ENCODE peak calls at places on chromosome 22, in five cellular contexts. U is fibroblast of lung, H is A549, G is OCI-LY7, N is PC-3. V is an unnamed sample. For H3K4me1, the result is how much of the 10 kb centered on the place peaks cover.

GRCh38 chr22:38631724-38632123 is 24.5 kb downstream of the FAM227A start:
- DNase-seq in U (no peak), H (no peak), G (no peak), N (no peak), V (no peak)

GRCh38 chr22:40423882-40424640 is 53.7 kb downstream of the SGSM3 start:
- DNase-seq in U (no peak), H (no peak), G (no peak), N (no peak), V (no peak)

GRCh38 chr22:25085930-25086901 is 113.4 kb upstream of the CRYBB3 start:
- DNase-seq in U (no peak), H (peak), G (peak), N (no peak), V (no peak)

GRCh38 chr22:30298005-30298701 is 8.8 kb upstream of the CASTOR1 start:
- DNase-seq in U (no peak), H (no peak), G (no peak), N (peak), V (peak)

GRCh38 chr22:21807545-21807944 is 59.9 kb downstream of the MAPK1 start:
- DNase-seq in U (no peak), H (no peak), G (no peak), N (peak), V (no peak)

GRCh38 chr22:20131593-20131855 is at the start of gene ZDHHC8:
- DNase-seq in U (no peak), H (no peak), G (no peak), N (no peak), V (no peak)

GRCh38 chr22:22109693-22110466 is 127.3 kb upstream of the TOP3B start:
- DNase-seq in U (no peak), H (no peak), G (peak), N (peak), V (no peak)

GRCh38 chr22:24841261-24841660 is 35.2 kb downstream of the SGSM1 start:
- DNase-seq in U (no peak), H (no peak), G (no peak), N (no peak), V (peak)

GRCh38 chr22:38755155-38755910 is 465 bp downstream of the SUN2 start:
- DNase-seq in U (peak), H (peak), G (peak), N (peak), V (peak)

GRCh38 chr22:45302047-45302446 is 7.7 kb upstream of the FAM118A start:
- DNase-seq in U (peak), H (peak), G (no peak), N (peak), V (no peak)

GRCh38 chr22:44917372-44918165 is 92.2 kb downstream of the PHF21B start:
- DNase-seq in U (no peak), H (no peak), G (no peak), N (no peak), V (no peak)

GRCh38 chr22:27581688-27582087 is 219.9 kb downstream of the MN1 start:
- DNase-seq in U (peak), H (no peak), G (no peak), N (no peak), V (peak)

GRCh38 chr22:41028841-41029240 is 63.6 kb upstream of the EP300 start:
- DNase-seq in U (peak), H (peak), G (no peak), N (peak), V (no peak)

GRCh38 chr22:43889366-43890253 is 2.2 kb downstream of the PNPLA5 start:
- DNase-seq in U (peak), H (peak), G (no peak), N (peak), V (no peak)

GRCh38 chr22:43925433-43926348 is 2.1 kb downstream of the PNPLA3 start:
- DNase-seq in U (no peak), H (no peak), G (no peak), N (no peak), V (no peak)

GRCh38 chr22:44259366-44260215 is 53.2 kb downstream of the SHISAL1 start:
- DNase-seq in U (no peak), H (no peak), G (no peak), N (no peak), V (no peak)

GRCh38 chr22:29206372-29207230 is 905 bp downstream of the EMID1 start:
- DNase-seq in U (no peak), H (no peak), G (no peak), N (no peak), V (no peak)

GRCh38 chr22:47606426-47606825 is 844.0 kb downstream of the TBC1D22A start:
- DNase-seq in U (no peak), H (no peak), G (no peak), N (no peak), V (no peak)

GRCh38 chr22:32354360-32355351 is 3.0 kb upstream of the RFPL3 start:
- DNase-seq in U (peak), H (peak), G (peak), N (peak), V (no peak)

GRCh38 chr22:20319041-20319744 is 667 bp downstream of the DGCR6L start:
- DNase-seq in U (no peak), H (no peak), G (peak), N (no peak), V (no peak)

GRCh38 chr22:29867260-29867659 is 15.7 kb upstream of the MTMR3 start:
- DNase-seq in U (no peak), H (no peak), G (no peak), N (no peak), V (no peak)

GRCh38 chr22:19121631-19122142 is 525 bp downstream of the DGCR2 start:
- DNase-seq in U (peak), H (peak), G (peak), N (peak), V (peak)

GRCh38 chr22:29030618-29031235 is 30.9 kb downstream of the C22orf31 start:
- DNase-seq in U (peak), H (peak), G (no peak), N (peak), V (peak)

GRCh38 chr22:45120440-45120839 is 43.3 kb upstream of the NUP50 start:
- DNase-seq in U (no peak), H (no peak), G (no peak), N (no peak), V (no peak)

GRCh38 chr22:43526117-43526655 is 114.4 kb downstream of the MPPED1 start:
- DNase-seq in U (no peak), H (no peak), G (no peak), N (no peak), V (no peak)

GRCh38 chr22:48021946-48022345 is 1259.5 kb downstream of the TBC1D22A start:
- DNase-seq in U (no peak), H (no peak), G (peak), N (no peak), V (no peak)

GRCh38 chr22:30863161-30863833 is 105.3 kb downstream of the MORC2 start:
- DNase-seq in U (no peak), H (no peak), G (no peak), N (no peak), V (no peak)

GRCh38 chr22:50192825-50193204 is 7.1 kb downstream of the TRABD start:
- DNase-seq in U (no peak), H (no peak), G (peak), N (no peak), V (no peak)

GRCh38 chr22:20248461-20248959 is 19.6 kb downstream of the RTN4R start:
- DNase-seq in U (no peak), H (no peak), G (no peak), N (no peak), V (no peak)

GRCh38 chr22:49184736-49185135 is 642.9 kb downstream of the BRD1 start:
- DNase-seq in U (no peak), H (no peak), G (no peak), N (no peak), V (no peak)

GRCh38 chr22:29700949-29701927 is 18.6 kb upstream of the CABP7 start:
- DNase-seq in U (no peak), H (peak), G (peak), N (peak), V (peak)

GRCh38 chr22:38299001-38299651 is 18.1 kb downstream of the CSNK1E start:
- DNase-seq in U (no peak), H (no peak), G (no peak), N (peak), V (no peak)

GRCh38 chr22:46212195-46212594 is 37.9 kb downstream of the CDPF1 start:
- DNase-seq in U (no peak), H (no peak), G (no peak), N (no peak), V (no peak)

GRCh38 chr22:20111045-20111688 is 4.7 kb upstream of the RANBP1 start:
- DNase-seq in U (peak), H (peak), G (peak), N (peak), V (no peak)

GRCh38 chr22:43482310-43482625 is 70.5 kb downstream of the MPPED1 start:
- DNase-seq in U (no peak), H (no peak), G (no peak), N (no peak), V (no peak)

GRCh38 chr22:23236440-23237139 is 56.3 kb downstream of the BCR start:
- DNase-seq in U (no peak), H (no peak), G (no peak), N (no peak), V (no peak)
- H3K4me1 ChIP-seq in U (under half), H (under half), G (under half), N (under half), V (under half)

DNA sequence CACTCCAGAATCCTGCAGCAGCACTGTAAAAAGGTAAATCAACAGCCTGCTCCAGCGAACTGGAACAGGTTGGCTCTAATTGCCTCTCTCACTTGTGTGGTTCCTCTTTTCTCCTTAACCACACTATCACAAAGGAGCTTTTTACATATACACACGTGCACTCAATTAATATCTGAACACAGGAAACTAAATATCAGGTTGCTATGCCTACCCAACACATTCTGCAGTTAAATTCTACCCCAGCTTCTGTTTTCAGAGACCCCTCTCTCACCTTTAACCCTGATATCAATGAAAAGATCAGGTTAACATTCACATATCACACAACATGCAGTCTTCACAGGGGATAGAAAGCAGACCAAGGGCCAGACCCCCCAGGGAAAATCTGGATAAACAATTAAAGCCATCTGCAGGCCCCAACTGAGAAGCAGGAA is 10.9 kb downstream of the RBFOX2 start:
- DNase-seq in U (no peak), H (no peak), G (peak), N (no peak), V (no peak)
- H3K4me3 ChIP-seq in U (no peak), H (no peak), G (peak), N (no peak), V (no peak)

GRCh38 chr22:26169312-26170111 is at the start of gene SEZ6L:
- DNase-seq in U (no peak), H (no peak), G (no peak), N (no peak), V (no peak)
- TF ChIP-seq CTCF in U (no peak), H (no peak), G (no peak), N (no peak), V (no peak)

GRCh38 chr22:37224757-37225420 is 12.6 kb upstream of the SSTR3 start:
- DNase-seq in U (no peak), H (peak), G (no peak), N (no peak), V (no peak)

GRCh38 chr22:37226514-37226913 is 14.2 kb upstream of the SSTR3 start:
- DNase-seq in U (no peak), H (no peak), G (no peak), N (no peak), V (no peak)

GRCh38 chr22:37226087-37226486 is 13.8 kb upstream of the SSTR3 start:
- DNase-seq in U (no peak), H (no peak), G (no peak), N (no peak), V (no peak)

GRCh38 chr22:37223965-37224551 is 11.8 kb upstream of the SSTR3 start:
- DNase-seq in U (no peak), H (no peak), G (no peak), N (no peak), V (no peak)

GRCh38 chr22:37225481-37225880 is 13.2 kb upstream of the SSTR3 start:
- DNase-seq in U (no peak), H (peak), G (peak), N (no peak), V (no peak)
- H3K4me1 ChIP-seq in U (under half), H (under half), G (half or more), N (under half), V (under half)

DNA sequence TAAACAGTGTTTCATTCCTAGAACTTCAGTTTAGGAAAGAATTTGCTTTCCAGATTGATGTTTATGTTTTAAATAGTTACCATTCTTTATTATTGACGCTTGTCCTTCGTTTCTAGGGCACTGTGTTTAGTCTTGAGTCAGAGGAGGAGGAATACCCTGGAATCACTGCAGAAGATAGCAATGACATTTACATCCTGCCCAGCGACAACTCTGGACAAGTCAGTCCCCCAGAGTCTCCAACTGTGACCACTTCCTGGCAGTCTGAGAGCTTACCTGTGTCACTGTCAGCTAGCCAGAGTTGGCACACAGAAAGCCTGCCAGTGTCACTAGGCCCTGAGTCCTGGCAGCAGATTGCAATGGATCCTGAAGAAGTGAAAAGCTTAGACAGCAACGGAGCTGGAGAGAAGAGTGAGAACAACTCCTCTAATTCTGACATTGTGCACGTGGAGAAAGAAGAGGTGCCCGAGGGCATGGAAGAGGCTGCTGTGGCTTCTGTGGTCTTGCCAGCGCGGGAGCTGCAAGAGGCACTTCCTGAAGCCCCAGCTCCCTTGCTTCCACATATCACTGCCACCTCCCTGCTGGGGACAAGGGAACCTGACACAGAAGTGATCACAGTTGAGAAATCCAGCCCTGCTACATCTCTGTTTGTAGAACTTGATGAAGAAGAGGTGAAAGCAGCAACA is 47.6 kb downstream of the BID start:
- DNase-seq in U (no peak), H (no peak), G (no peak), N (no peak), V (no peak)
- H3K4me3 ChIP-seq in U (no peak), H (no peak), G (no peak), N (no peak), V (no peak)